ENCODE peak calls at places on chromosome 1, in seven cellular contexts. F, B, W, G, I, D and Z are unnamed samples.

GRCh38 chr1:236457775-236458174 is 63.7 kb downstream of the EDARADD start:
- DNase-seq in F (no peak), B (no peak), W (no peak), G (no peak), I (no peak), D (no peak), Z (no peak)

GRCh38 chr1:186997877-186998276 is 169.1 kb downstream of the PLA2G4A start:
- DNase-seq in F (no peak), B (no peak), W (no peak), G (no peak), I (no peak), D (no peak), Z (no peak)

GRCh38 chr1:235302143-235302542 is 25.8 kb downstream of the ARID4B start:
- DNase-seq in F (no peak), B (no peak), W (no peak), G (no peak), I (no peak), D (no peak), Z (no peak)

GRCh38 chr1:74316302-74316701 is 81.1 kb downstream of the TNNI3K start:
- DNase-seq in F (no peak), B (no peak), W (no peak), G (no peak), I (no peak), D (no peak), Z (no peak)

GRCh38 chr1:230174041-230174440 is 107.0 kb downstream of the GALNT2 start:
- DNase-seq in F (no peak), B (no peak), W (no peak), G (no peak), I (no peak), D (no peak), Z (no peak)

GRCh38 chr1:229271448-229272120 is 673 bp downstream of the RAB4A start:
- DNase-seq in F (peak), B (no peak), W (no peak), G (peak), I (no peak), D (no peak), Z (peak)

GRCh38 chr1:16617778-16618580 is 4.6 kb upstream of the NBPF1 start:
- DNase-seq in F (peak), B (no peak), W (no peak), G (peak), I (no peak), D (no peak), Z (no peak)

GRCh38 chr1:71351438-71351837 is 270.6 kb upstream of the ZRANB2 start:
- DNase-seq in F (no peak), B (no peak), W (no peak), G (no peak), I (no peak), D (no peak), Z (peak)

GRCh38 chr1:170356585-170356984 is 175.4 kb upstream of the GORAB start:
- DNase-seq in F (no peak), B (no peak), W (no peak), G (no peak), I (no peak), D (no peak), Z (no peak)

GRCh38 chr1:107787299-107787698 is 177.7 kb downstream of the VAV3 start:
- DNase-seq in F (no peak), B (peak), W (no peak), G (no peak), I (no peak), D (no peak), Z (peak)

GRCh38 chr1:212035123-212035834 is at the start of the genes DTL and INTS7:
- DNase-seq in F (peak), B (peak), W (peak), G (peak), I (peak), D (peak), Z (peak)
- TF ChIP-seq CTCF in F (peak), B (peak), W (peak), G (peak), I (peak), D (peak), Z (peak)

DNA sequence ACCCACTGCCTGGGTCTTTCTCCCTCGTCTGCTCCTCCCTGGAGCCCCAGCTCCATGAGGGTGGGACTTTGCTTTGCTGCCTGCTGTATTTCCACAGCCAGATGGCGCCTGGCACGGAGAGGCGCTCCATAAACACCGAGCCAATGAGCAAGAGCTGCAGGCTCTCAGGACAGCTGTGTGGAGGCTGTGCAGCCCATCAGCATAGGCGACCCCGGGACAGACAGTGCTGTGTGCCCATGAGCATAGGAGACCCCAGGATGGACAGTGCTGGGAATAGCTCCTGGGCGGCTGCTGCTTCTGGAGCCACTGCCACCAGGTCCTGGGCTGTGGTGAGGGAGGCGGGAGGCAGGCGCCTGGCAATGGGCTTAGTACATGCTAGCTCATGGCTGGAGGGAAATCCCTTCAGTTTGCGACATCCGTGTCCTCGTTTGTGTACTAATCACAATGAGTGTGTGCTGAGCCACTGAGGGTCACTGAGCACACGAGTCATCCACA is 29.2 kb downstream of the CEP104 start:
- DNase-seq in F (no peak), B (no peak), W (no peak), G (no peak), I (no peak), D (no peak), Z (no peak)
- TF ChIP-seq CTCF in F (no peak), B (no peak), W (peak), G (no peak), I (no peak), D (no peak), Z (no peak)

GRCh38 chr1:52365746-52366516 is at the start of gene CC2D1B:
- DNase-seq in F (peak), B (peak), W (peak), G (peak), I (peak), D (peak), Z (peak)
- TF ChIP-seq CTCF in F (no peak), B (peak), W (no peak), G (no peak), I (no peak), D (peak), Z (no peak)

DNA sequence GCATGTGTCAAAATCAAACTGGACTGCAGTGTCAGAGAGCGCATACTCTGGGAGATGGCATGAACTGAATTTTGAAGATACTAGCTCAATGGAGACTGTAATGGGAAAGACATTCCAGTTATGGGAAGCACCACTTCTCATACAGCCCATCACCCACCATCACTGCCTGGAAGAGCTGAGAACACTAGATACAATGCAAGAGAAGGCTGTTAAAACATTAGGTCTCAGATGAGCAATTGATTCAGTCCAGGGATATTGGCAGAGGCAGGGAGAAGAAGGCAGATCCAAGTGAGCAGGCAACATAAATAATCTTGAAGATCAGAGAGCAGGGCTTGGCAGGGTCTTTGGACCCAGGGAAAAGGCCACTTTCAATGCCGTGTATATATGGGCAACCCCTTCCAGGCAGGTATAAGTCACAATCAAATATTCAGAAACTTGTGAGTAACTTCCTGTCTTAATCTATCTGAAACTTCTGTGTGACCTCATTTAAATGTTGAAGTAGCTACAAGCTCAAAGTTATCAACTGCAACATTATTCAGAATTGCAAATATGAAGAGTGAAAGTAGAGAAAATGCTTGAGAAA is 290.3 kb upstream of the SGIP1 start:
- DNase-seq in F (no peak), B (no peak), W (peak), G (no peak), I (no peak), D (no peak), Z (no peak)
- TF ChIP-seq CTCF in F (no peak), B (no peak), W (no peak), G (no peak), I (no peak), D (no peak), Z (no peak)

GRCh38 chr1:94821636-94822305 is 1.6 kb downstream of the SLC44A3 start:
- DNase-seq in F (no peak), B (no peak), W (no peak), G (peak), I (no peak), D (no peak), Z (no peak)

GRCh38 chr1:94820918-94821317 is 761 bp downstream of the SLC44A3 start:
- DNase-seq in F (no peak), B (no peak), W (no peak), G (no peak), I (no peak), D (no peak), Z (no peak)

GRCh38 chr1:94817697-94818096 is 2.5 kb upstream of the SLC44A3 start:
- DNase-seq in F (no peak), B (no peak), W (no peak), G (no peak), I (no peak), D (no peak), Z (no peak)

GRCh38 chr1:94819584-94819944 is 593 bp upstream of the SLC44A3 start:
- DNase-seq in F (no peak), B (no peak), W (no peak), G (peak), I (no peak), D (no peak), Z (no peak)

DNA sequence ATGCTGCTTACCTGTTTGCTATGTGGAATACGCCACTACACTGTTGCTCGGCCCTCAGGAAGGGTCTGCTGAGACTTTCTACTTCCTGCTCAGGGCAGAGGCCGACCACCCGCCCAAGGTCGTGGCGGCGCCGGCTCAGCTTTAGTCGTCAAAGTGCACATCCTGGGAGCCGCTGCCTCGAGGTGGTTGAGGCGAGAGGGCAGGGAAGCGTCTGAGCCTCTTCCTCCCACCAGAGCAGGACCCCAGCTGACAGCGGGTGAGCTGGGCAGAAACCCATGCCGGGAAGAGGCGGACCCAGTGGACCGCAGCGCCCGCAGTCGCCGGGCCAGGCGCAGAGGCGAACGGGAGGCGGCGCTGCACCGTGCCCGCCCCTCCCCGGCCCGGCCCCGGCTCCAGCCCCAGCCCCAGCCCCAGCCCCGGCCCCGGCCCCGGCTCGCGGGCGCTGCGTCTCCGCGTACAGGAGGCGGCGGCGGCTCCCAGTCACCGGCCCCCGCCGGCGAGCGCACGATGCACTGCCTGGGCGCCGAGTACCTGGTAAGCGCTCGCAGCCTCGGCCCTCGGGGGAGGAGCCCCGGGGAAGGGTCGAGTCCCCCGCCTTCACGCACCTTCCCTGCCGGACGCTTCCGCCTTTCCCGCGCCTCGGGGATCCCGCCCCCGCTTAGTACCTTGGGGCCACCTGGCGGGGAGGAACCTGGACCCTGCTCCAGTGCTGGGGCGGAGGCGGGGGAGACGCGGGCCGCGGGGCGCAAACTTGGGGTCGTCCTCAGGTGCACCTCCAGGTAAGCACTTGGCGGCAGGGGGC is at the start of gene SLC44A3:
- DNase-seq in F (no peak), B (peak), W (no peak), G (peak), I (peak), D (peak), Z (peak)
- TF ChIP-seq CTCF in F (peak), B (no peak), W (peak), G (peak), I (no peak), D (no peak), Z (peak)

GRCh38 chr1:216666431-216666830 is 56.8 kb downstream of the ESRRG start:
- DNase-seq in F (no peak), B (no peak), W (no peak), G (no peak), I (no peak), D (no peak), Z (no peak)

GRCh38 chr1:216660561-216660960 is 62.7 kb downstream of the ESRRG start:
- DNase-seq in F (no peak), B (no peak), W (no peak), G (no peak), I (no peak), D (no peak), Z (no peak)

GRCh38 chr1:216665891-216666290 is 57.3 kb downstream of the ESRRG start:
- DNase-seq in F (no peak), B (no peak), W (no peak), G (no peak), I (no peak), D (no peak), Z (no peak)

GRCh38 chr1:216662681-216663080 is 60.5 kb downstream of the ESRRG start:
- DNase-seq in F (no peak), B (no peak), W (no peak), G (no peak), I (no peak), D (no peak), Z (no peak)

DNA sequence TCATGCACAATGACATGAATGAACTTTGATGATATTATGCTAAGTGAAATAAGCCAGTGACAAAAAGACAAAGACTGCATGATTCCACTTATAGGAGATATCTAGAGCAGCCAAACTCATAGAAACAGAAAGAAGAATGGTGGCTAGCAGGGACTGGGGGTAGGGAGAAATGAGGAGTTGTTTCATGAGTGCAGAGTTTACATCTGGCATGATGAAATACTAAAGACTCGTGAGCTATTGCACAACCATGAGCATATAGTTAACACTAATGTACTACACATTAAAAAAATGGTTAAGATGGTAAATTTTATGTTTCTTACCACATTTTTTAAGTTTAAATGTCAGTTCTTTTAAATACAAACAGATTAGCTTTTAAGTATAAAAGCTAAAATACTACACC is 57.8 kb downstream of the ESRRG start:
- DNase-seq in F (no peak), B (no peak), W (no peak), G (no peak), I (no peak), D (no peak), Z (peak)
- TF ChIP-seq CTCF in F (no peak), B (no peak), W (no peak), G (no peak), I (no peak), D (no peak), Z (no peak)

GRCh38 chr1:6028042-6028895 is 17.4 kb upstream of the KCNAB2 start:
- DNase-seq in F (no peak), B (peak), W (peak), G (peak), I (no peak), D (no peak), Z (peak)
- TF ChIP-seq CTCF in F (no peak), B (no peak), W (no peak), G (no peak), I (no peak), D (no peak), Z (no peak)

GRCh38 chr1:100868364-100868995 is 26.2 kb downstream of the EXTL2 start:
- DNase-seq in F (no peak), B (no peak), W (no peak), G (no peak), I (no peak), D (no peak), Z (peak)
- TF ChIP-seq CTCF in F (peak), B (peak), W (no peak), G (peak), I (peak), D (peak), Z (peak)